ENCODE peak calls at places on chromosomes 4 and X, in nine cellular contexts. Q is upper lobe of left lung, Y is B cell, Z is WTC11, F is K562, O is cardiac fibroblast, B is heart left ventricle, I is fibroblast of the aortic adventitia, E is osteocyte. W is an unnamed sample.

GRCh38 chr4:3016839-3017410 is 53.6 kb downstream of the GRK4 start:
- DNase-seq in Q (no peak), Y (no peak), Z (no peak), F (no peak), O (no peak), B (no peak), I (no peak), E (no peak), W (no peak)

GRCh38 chr4:7158081-7158750 is 34.1 kb upstream of the SORCS2 start:
- DNase-seq in Q (no peak), Y (peak), Z (no peak), F (no peak), O (no peak), B (peak), I (no peak), E (no peak), W (no peak)

GRCh38 chr4:87118421-87118820 is 102.0 kb downstream of the KLHL8 start:
- DNase-seq in Q (no peak), Y (no peak), Z (no peak), F (no peak), O (no peak), B (no peak), I (no peak), E (no peak), W (no peak)

GRCh38 chr4:26719954-26720552 is 136.2 kb downstream of the TBC1D19 start:
- DNase-seq in Q (no peak), Y (no peak), Z (no peak), F (no peak), O (peak), B (no peak), I (peak), E (no peak), W (no peak)

GRCh38 chr4:37685211-37685725 is 908 bp downstream of the RELL1 start:
- DNase-seq in Q (no peak), Y (no peak), Z (no peak), F (no peak), O (peak), B (no peak), I (peak), E (no peak), W (no peak)

GRCh38 chr4:788636-789297 is 37.2 kb downstream of the CPLX1 start:
- DNase-seq in Q (no peak), Y (no peak), Z (no peak), F (no peak), O (no peak), B (peak), I (no peak), E (no peak), W (no peak)

GRCh38 chr4:98468744-98469143 is 189.7 kb downstream of the TSPAN5 start:
- DNase-seq in Q (no peak), Y (no peak), Z (no peak), F (no peak), O (peak), B (no peak), I (peak), E (no peak), W (peak)

GRCh38 chr4:73311428-73311827 is 52.8 kb upstream of the ANKRD17 start:
- DNase-seq in Q (no peak), Y (no peak), Z (no peak), F (no peak), O (peak), B (no peak), I (peak), E (no peak), W (no peak)

GRCh38 chr4:128973384-128973783 is 120.0 kb downstream of the SCLT1 start:
- DNase-seq in Q (no peak), Y (no peak), Z (no peak), F (no peak), O (no peak), B (no peak), I (no peak), E (no peak), W (no peak)

GRCh38 chr4:30722916-30723270 is 2.7 kb downstream of the PCDH7 start:
- DNase-seq in Q (no peak), Y (no peak), Z (peak), F (no peak), O (no peak), B (no peak), I (peak), E (no peak), W (peak)

GRCh38 chrX:155094468-155095061 is 23.3 kb downstream of the BRCC3 start:
- DNase-seq in Q (no peak), Y (no peak), Z (no peak), F (peak), O (peak), B (no peak), I (peak), E (no peak), W (peak)

GRCh38 chr4:51866835-51867234 is 23.9 kb downstream of the DCUN1D4 start:
- DNase-seq in Q (no peak), Y (no peak), Z (no peak), F (no peak), O (no peak), B (no peak), I (no peak), E (no peak), W (no peak)

GRCh38 chr4:188016754-188017153 is 21.2 kb downstream of the ZFP42 start:
- DNase-seq in Q (no peak), Y (no peak), Z (peak), F (no peak), O (no peak), B (no peak), I (no peak), E (no peak), W (no peak)

DNA sequence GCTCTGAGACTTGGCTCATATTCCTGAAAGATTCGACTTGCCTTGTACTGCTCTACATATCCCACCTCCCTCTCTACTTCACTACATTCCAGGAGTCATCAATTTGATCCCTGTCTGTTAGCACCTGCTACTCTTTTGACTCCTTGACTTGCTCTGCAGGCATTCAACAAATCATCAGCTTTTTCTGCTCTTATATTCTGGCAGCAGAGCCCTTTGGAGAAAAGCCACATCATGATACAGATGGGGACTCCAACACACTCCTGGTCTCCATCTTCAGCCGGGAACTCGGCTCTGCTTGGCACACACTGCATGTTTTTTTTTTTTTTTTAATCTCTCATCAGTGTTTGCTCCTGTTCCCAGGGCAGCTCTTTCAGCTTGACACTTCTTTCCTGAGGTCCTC is 293.2 kb upstream of the LCORL start:
- DNase-seq in Q (no peak), Y (no peak), Z (no peak), F (no peak), O (no peak), B (no peak), I (no peak), E (no peak), W (no peak)
- TF ChIP-seq CTCF in Q (no peak), Y (no peak), Z (no peak), F (no peak), O (no peak), B (no peak), I (no peak), E (no peak), W (no peak)

DNA sequence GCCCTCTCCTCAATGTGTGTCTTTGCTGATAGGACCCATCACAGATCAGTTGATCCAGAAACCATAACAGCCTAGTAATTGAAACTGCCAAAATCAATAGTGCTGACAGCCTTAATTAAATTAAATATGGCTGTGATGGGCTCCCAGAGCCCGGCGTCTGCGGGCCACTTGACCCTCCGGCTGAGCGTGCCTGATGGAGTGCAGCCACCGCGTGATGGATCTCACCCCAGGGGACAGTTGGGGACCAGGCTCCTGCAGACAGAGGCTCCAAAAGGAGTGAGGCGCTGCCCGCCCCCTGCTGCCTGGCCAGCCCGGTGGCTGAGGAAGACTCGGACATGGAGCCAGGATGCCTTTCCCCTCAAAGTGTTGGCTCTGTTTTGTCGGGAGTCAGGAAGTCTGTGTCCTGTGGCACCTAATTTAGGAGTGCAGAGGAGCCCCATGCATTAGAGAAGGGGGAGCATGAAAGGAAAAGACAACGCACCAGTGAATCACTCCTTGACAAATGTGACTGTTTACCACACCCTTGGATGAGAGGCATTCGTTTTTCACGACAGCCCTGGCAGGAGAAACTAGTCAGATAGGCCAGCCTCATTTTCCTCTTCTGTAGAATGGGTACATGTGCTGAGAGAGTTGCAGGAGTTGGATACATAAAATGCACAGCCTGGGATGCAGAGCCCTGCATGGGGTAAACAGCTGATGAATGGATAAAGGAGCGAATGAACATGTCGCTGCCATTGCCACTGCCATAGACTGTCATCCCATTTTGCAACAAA is 40.8 kb upstream of the MSX1 start:
- DNase-seq in Q (no peak), Y (no peak), Z (no peak), F (no peak), O (no peak), B (no peak), I (no peak), E (peak), W (no peak)
- TF ChIP-seq CTCF in Q (no peak), Y (no peak), Z (no peak), F (no peak), O (no peak), B (no peak), I (no peak), E (no peak), W (no peak)

GRCh38 chr4:113908829-113909228 is 70.6 kb downstream of the ARSJ start:
- DNase-seq in Q (no peak), Y (no peak), Z (no peak), F (no peak), O (no peak), B (no peak), I (peak), E (no peak), W (no peak)
- TF ChIP-seq CTCF in Q (no peak), Y (peak), Z (no peak), F (no peak), O (no peak), B (no peak), I (peak), E (no peak), W (no peak)

GRCh38 chr4:89588366-89588765 is 248.6 kb downstream of the SNCA start:
- DNase-seq in Q (no peak), Y (no peak), Z (no peak), F (no peak), O (no peak), B (no peak), I (no peak), E (no peak), W (no peak)

GRCh38 chr4:89586318-89586717 is 250.6 kb downstream of the SNCA start:
- DNase-seq in Q (no peak), Y (no peak), Z (no peak), F (no peak), O (no peak), B (no peak), I (no peak), E (no peak), W (no peak)

GRCh38 chr4:89590102-89590501 is 246.9 kb downstream of the SNCA start:
- DNase-seq in Q (no peak), Y (no peak), Z (no peak), F (no peak), O (no peak), B (no peak), I (no peak), E (no peak), W (no peak)

GRCh38 chr4:89587364-89587763 is 249.6 kb downstream of the SNCA start:
- DNase-seq in Q (no peak), Y (no peak), Z (no peak), F (no peak), O (no peak), B (no peak), I (no peak), E (no peak), W (no peak)

DNA sequence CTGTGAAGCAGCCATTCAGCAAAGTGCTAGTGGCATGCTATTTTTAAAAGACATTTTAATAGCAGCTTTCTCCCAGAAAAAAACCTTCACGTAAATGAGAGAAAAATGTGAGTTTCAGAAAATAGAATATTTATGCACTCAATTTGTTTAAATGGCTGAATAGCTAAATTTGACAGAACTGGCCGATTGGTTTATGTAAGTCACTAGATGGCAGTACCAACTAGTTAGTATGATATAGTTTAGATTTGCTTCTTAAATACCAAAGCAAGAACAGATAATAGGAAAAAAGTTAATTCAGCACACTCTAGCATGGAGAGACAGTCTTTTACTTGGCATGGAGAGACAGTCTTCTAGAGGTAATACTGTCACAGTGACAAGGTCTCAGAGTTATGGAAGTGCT is 250.1 kb downstream of the SNCA start:
- DNase-seq in Q (no peak), Y (no peak), Z (no peak), F (no peak), O (peak), B (no peak), I (peak), E (no peak), W (no peak)
- TF ChIP-seq CTCF in Q (no peak), Y (no peak), Z (no peak), F (no peak), O (peak), B (no peak), I (no peak), E (peak), W (no peak)

DNA sequence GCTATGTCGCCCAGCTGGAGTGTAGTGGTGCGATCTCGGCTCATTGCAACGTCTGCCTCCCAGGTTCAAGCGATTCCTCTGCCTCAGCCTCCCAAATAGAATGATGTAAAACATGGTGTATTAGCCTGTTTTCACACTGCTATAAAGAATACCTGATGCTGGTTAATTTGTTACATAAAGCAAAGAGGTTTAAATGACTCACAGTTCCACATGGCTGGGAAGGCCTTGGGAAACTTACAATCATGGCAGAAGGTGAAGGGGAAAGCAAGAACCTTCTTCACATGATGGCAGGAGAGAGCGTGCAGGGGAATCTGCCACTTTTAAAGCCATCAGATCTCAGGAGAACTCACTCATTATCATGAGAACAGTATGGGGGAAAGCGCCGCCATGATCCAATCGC is 1191.8 kb downstream of the ARAP2 start:
- DNase-seq in Q (no peak), Y (no peak), Z (no peak), F (no peak), O (no peak), B (no peak), I (no peak), E (no peak), W (no peak)
- TF ChIP-seq CTCF in Q (no peak), Y (no peak), Z (no peak), F (no peak), O (no peak), B (no peak), I (no peak), E (no peak), W (no peak)

GRCh38 chr4:182875471-182875870 is 41.7 kb downstream of the DCTD start:
- DNase-seq in Q (peak), Y (no peak), Z (no peak), F (no peak), O (no peak), B (no peak), I (no peak), E (no peak), W (no peak)

GRCh38 chr4:182876427-182876826 is 40.8 kb downstream of the DCTD start:
- DNase-seq in Q (no peak), Y (no peak), Z (no peak), F (no peak), O (no peak), B (no peak), I (no peak), E (no peak), W (no peak)

GRCh38 chr4:182878633-182879495 is 38.3 kb downstream of the DCTD start:
- DNase-seq in Q (no peak), Y (no peak), Z (no peak), F (no peak), O (no peak), B (no peak), I (no peak), E (no peak), W (no peak)

GRCh38 chr4:182876006-182876405 is 41.2 kb downstream of the DCTD start:
- DNase-seq in Q (peak), Y (no peak), Z (no peak), F (no peak), O (no peak), B (no peak), I (no peak), E (no peak), W (no peak)

DNA sequence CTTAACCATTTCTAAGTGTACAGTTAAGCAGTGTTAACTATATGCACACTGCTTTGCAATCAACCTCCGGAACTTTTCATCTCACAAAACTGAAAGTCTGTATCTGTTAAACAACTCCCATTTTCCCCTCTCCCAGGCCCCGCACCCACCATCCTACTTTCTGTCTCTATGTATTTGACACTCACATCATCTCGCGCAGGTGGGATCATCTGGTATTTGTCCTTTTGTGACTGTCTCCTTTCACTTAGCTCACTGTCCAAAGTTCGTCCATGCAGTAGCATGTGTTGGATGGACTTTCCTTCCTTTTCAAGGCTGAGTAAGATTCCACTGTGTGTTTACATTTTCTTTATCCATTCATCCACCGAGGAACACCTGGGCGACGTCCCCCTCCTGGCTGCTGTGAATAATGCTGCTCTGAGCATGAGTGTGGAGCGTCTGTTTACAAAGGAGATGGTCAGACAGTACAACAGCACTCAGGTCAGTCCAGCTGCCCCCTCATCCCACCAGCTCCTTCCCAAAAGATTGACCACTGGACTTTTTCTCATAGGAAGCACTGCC is 39.8 kb downstream of the DCTD start:
- DNase-seq in Q (no peak), Y (no peak), Z (no peak), F (no peak), O (no peak), B (no peak), I (no peak), E (no peak), W (no peak)
- TF ChIP-seq CTCF in Q (no peak), Y (no peak), Z (no peak), F (no peak), O (no peak), B (no peak), I (no peak), E (no peak), W (no peak)

GRCh38 chrX:109839694-109840358 is 106.8 kb upstream of the ACSL4 start:
- DNase-seq in Q (peak), Y (no peak), Z (peak), F (peak), O (peak), B (no peak), I (peak), E (no peak), W (no peak)
- TF ChIP-seq CTCF in Q (no peak), Y (no peak), Z (no peak), F (peak), O (peak), B (no peak), I (no peak), E (peak), W (no peak)

DNA sequence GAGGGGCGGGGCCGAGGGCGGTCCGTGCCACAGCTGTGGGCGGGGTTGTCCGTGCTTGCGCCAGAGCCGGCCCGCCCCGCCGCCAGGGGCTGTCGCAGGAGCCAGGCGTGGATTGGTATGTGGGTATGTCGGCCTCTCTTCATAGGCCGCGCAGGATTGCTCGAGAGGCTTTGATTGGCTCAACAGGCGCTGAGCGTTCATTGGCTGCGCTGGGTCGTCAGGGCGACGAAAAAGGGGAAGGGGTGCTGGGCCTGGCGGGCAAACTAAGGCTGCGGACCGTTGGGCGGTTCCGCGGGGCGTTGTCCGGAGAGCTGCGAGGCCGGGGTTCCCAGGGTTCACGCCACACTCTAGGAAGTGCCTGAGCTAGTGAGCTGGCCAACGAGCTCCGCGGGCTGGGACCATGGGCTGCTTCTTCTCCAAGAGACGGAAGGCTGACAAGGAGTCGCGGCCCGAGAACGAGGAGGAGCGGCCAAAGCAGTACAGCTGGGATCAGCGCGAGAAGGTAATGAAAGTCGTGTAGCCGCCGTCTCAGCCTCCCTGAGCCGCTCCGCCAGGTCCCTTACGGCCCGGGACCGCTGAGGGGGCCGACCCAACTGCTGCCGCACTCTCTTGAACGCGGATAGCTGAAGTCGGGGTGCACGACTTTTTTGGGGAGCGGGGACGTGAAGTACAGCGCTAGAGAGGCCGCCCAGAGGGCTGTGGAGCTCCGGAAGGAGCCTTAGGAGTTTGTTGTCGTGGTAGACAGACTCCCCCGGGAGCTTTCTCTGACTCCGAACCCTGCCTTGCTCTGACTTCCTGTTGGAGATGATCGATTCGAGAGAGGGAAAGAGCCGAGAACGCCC is at the start of gene RP2:
- DNase-seq in Q (peak), Y (peak), Z (peak), F (peak), O (peak), B (peak), I (peak), E (peak), W (peak)
- TF ChIP-seq CTCF in Q (no peak), Y (no peak), Z (no peak), F (no peak), O (no peak), B (no peak), I (no peak), E (no peak), W (no peak)